ENCODE peak calls at places on chromosomes 4 and X, in five cellular contexts. K is RWPE1; V is CD8-positive, alpha-beta T cell; J is ascending aorta; C is adrenal gland. G is an unnamed sample.

GRCh38 chr4:149522031-149522430 is 293.6 kb downstream of the IQCM start:
- DNase-seq in V (no peak), C (no peak), K (no peak), J (no peak), G (no peak)

GRCh38 chr4:148273501-148273986 is 168.7 kb downstream of the NR3C2 start:
- DNase-seq in J (no peak), C (peak), V (no peak), K (no peak), G (peak)

GRCh38 chrX:153878969-153879653 is 6.9 kb downstream of the L1CAM start:
- DNase-seq in C (peak), K (no peak), V (no peak), J (no peak), G (no peak)

GRCh38 chr4:140141196-140141845 is 12.7 kb downstream of the MAML3 start:
- DNase-seq in V (no peak), C (no peak), J (no peak), K (no peak), G (no peak)

GRCh38 chr4:75146223-75146622 is 213.3 kb downstream of the PARM1 start:
- DNase-seq in J (no peak), K (no peak), C (no peak), V (no peak), G (no peak)

GRCh38 chrX:35115205-35115604 is 172.6 kb downstream of the FAM47B start:
- DNase-seq in V (no peak), J (no peak), C (no peak), K (no peak), G (no peak)

GRCh38 chr4:55736605-55737183 is 82.9 kb upstream of the EXOC1L start:
- DNase-seq in V (no peak), C (no peak), J (no peak), K (peak), G (no peak)

GRCh38 chrX:12567857-12568256 is 223.4 kb upstream of the PRPS2 start:
- DNase-seq in J (no peak), V (no peak), K (no peak), C (no peak), G (no peak)

GRCh38 chrX:136597954-136598353 is 50.0 kb upstream of the CD40LG start:
- DNase-seq in V (no peak), C (no peak), J (no peak), K (no peak), G (no peak)

GRCh38 chr4:142960867-142961644 is 115.0 kb upstream of the INPP4B start:
- DNase-seq in V (no peak), J (no peak), C (no peak), K (no peak), G (no peak)

GRCh38 chr4:73603307-73603710 is 16.9 kb downstream of the RASSF6 start:
- DNase-seq in V (no peak), K (no peak), J (no peak), C (no peak), G (no peak)

GRCh38 chr4:112284662-112285411 is 867 bp downstream of the TIFA start:
- DNase-seq in K (no peak), V (no peak), C (no peak), J (no peak), G (peak)

GRCh38 chrX:19514791-19515614 is at the start of gene MAP3K15:
- DNase-seq in K (no peak), C (peak), J (no peak), V (no peak), G (peak)

GRCh38 chrX:140180585-140180984 is 215.3 kb upstream of the CXorf66 start:
- DNase-seq in C (no peak), J (no peak), V (no peak), K (peak), G (no peak)

GRCh38 chr4:6470502-6471302 is 1.7 kb downstream of the PPP2R2C start:
- DNase-seq in C (peak), J (peak), K (peak), V (no peak), G (peak)

GRCh38 chrX:24002792-24003191 is 24.2 kb downstream of the KLHL15 start:
- DNase-seq in V (no peak), J (no peak), K (no peak), C (no peak), G (no peak)

GRCh38 chrX:15619053-15619772 is 18.5 kb upstream of the ACE2 start:
- DNase-seq in J (no peak), C (peak), K (peak), V (no peak), G (no peak)

GRCh38 chrX:80237072-80237471 is 183.2 kb upstream of the TENT5D start:
- DNase-seq in K (no peak), C (no peak), V (no peak), J (no peak), G (no peak)

GRCh38 chr4:13298655-13299054 is 185.5 kb downstream of the RAB28 start:
- DNase-seq in K (no peak), J (no peak), C (no peak), V (no peak), G (no peak)

GRCh38 chr4:16120720-16121119 is 36.9 kb upstream of the PROM1 start:
- DNase-seq in J (no peak), V (no peak), K (no peak), C (no peak), G (no peak)

GRCh38 chrX:109856974-109857373 is 123.9 kb upstream of the ACSL4 start:
- DNase-seq in C (no peak), K (peak), J (no peak), V (no peak), G (no peak)

GRCh38 chrX:13029831-13030771 is 14.3 kb downstream of the FAM9C start:
- DNase-seq in C (no peak), V (no peak), J (no peak), K (no peak), G (no peak)

GRCh38 chr4:101801957-101802356 is 11.4 kb downstream of the BANK1 start:
- DNase-seq in K (no peak), V (no peak), J (no peak), C (no peak), G (no peak)

GRCh38 chr4:101807351-101807750 is 16.8 kb downstream of the BANK1 start:
- DNase-seq in K (no peak), V (no peak), J (no peak), C (no peak), G (no peak)

GRCh38 chr4:101806914-101807313 is 16.4 kb downstream of the BANK1 start:
- DNase-seq in K (no peak), C (no peak), V (no peak), J (no peak), G (no peak)
- H3K27ac ChIP-seq in K (no peak), C (no peak), V (no peak), J (no peak), G (no peak)

DNA sequence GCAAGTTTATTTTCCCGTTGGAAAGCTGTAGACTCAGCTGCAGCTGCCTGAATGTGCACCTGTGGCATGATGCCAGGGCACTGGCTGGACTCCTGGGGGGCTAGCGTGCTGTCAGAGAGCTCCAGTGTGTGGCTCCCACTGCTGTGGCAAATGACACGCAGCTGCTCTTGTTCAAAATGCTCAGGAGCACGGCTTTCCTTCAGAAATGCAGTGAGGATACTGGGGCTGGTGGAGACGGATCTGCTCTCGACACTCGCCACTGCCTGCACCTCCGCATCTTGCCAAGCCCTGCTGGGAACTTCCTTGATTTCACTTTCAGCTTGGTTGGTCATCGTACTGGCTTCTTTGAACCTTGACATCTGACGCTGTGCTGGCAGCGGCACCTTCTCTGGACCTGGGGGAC is 58.7 kb downstream of the GPRIN3 start:
- DNase-seq in J (no peak), C (no peak), K (no peak), V (no peak), G (no peak)
- H3K27ac ChIP-seq in J (no peak), C (no peak), K (no peak), V (no peak), G (no peak)

GRCh38 chr4:151098191-151098590 is 1.2 kb upstream of the RPS3A start:
- DNase-seq in J (no peak), K (no peak), C (peak), V (no peak), G (no peak)
- H3K27ac ChIP-seq in J (no peak), K (peak), C (no peak), V (peak), G (no peak)

GRCh38 chrX:41234962-41235361 is 99.0 kb upstream of the DDX3X start:
- DNase-seq in C (no peak), K (no peak), V (no peak), J (no peak), G (no peak)
- H3K27ac ChIP-seq in C (no peak), K (no peak), V (no peak), J (no peak), G (no peak)

DNA sequence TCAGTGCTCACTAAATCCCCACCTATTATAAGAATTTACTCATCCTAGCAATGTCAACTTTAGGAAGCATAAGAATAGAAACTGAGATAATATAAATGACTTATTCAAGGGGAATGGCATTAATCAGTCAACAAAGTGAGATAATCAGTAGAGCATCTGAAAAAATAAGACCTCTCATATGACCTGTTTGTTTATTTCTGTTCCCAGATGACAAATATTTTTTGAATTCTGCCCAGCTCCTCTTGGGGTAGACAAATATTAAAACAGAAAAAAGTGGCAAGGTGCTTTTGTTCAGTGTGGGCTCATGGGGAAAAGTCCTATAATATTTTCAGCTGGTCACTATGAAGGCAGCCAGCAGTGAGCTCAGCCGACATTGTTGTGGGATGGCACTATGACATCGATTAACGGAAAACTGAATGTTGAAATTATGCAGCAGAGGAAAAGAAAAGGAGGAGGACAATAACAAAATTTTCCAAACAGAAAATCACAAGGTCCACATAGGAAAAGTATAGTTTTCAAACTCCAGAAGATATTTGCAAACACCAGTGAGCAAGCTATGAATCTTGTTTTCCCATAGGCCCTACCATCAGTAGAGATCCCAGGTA is 109.6 kb downstream of the ANXA3 start:
- DNase-seq in J (no peak), C (no peak), V (no peak), K (no peak), G (no peak)
- H3K27ac ChIP-seq in J (no peak), C (no peak), V (no peak), K (no peak), G (no peak)

GRCh38 chrX:122269243-122269781 is 914.8 kb upstream of the GRIA3 start:
- DNase-seq in C (no peak), V (no peak), K (no peak), J (no peak), G (no peak)

GRCh38 chrX:122272011-122272410 is 912.1 kb upstream of the GRIA3 start:
- DNase-seq in V (no peak), C (no peak), K (no peak), J (no peak), G (no peak)

GRCh38 chrX:122268353-122268752 is 915.7 kb upstream of the GRIA3 start:
- DNase-seq in J (no peak), K (no peak), V (no peak), C (no peak), G (no peak)

GRCh38 chrX:122270809-122271494 is 913.1 kb upstream of the GRIA3 start:
- DNase-seq in K (no peak), V (no peak), J (no peak), C (no peak), G (no peak)
- H3K27ac ChIP-seq in K (no peak), V (no peak), J (no peak), C (no peak), G (no peak)

GRCh38 chr4:88021824-88022223 is 14.4 kb downstream of the PKD2 start:
- DNase-seq in C (no peak), K (no peak), J (no peak), V (no peak), G (no peak)
- H3K27ac ChIP-seq in C (no peak), K (no peak), J (peak), V (no peak), G (no peak)

GRCh38 chr4:137700072-137700471 is 167.8 kb upstream of the PCDH18 start:
- DNase-seq in J (no peak), V (no peak), K (no peak), C (no peak), G (no peak)

GRCh38 chr4:137692205-137692604 is 159.9 kb upstream of the PCDH18 start:
- DNase-seq in C (no peak), K (no peak), V (no peak), J (no peak), G (no peak)

GRCh38 chr4:137693641-137694040 is 161.3 kb upstream of the PCDH18 start:
- DNase-seq in C (no peak), K (no peak), J (no peak), V (no peak), G (no peak)

GRCh38 chr4:137688651-137689050 is 156.4 kb upstream of the PCDH18 start:
- DNase-seq in K (no peak), V (no peak), J (no peak), C (no peak), G (no peak)

DNA sequence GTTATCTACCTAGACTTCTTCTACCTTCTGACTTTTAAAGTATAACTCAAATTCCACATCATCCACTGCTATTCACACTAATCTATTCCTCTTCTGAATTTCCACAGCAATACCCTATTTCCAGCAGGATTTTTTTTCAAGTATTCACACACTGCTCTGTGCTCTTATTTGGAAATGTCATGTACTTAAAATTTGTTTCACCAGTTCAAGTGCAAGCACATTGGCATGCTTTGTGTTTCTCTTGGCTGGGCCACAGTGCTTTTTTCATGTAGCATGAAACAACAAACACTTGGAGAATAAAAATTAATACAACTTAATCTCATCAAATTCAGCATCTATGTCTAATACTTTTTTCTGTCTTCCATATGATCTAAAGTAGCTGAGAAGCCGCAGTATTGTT is 161.8 kb upstream of the PCDH18 start:
- DNase-seq in C (no peak), J (peak), V (no peak), K (no peak), G (no peak)
- H3K27ac ChIP-seq in C (no peak), J (peak), V (no peak), K (no peak), G (no peak)